ENCODE peak calls at places on chromosomes 16 and 17, in five cellular contexts. Z is EL; O is CD8-positive, alpha-beta T cell; B is COR-L47; J is GM13976. U is an unnamed sample.

GRCh38 chr17:34177642-34178041 is 77.4 kb upstream of the CCL2 start:
- DNase-seq in Z (peak; percentile 74), O (no peak), B (no peak), J (no peak), U (peak; percentile 10)

GRCh38 chr16:77213542-77214108 is 14.4 kb downstream of the SYCE1L start:
- DNase-seq in B (no peak), O (no peak), J (no peak), Z (peak; percentile 93), U (peak; percentile 62)

GRCh38 chr17:43560461-43561427 is 14.6 kb upstream of the ETV4 start:
- DNase-seq in Z (no peak), B (no peak), O (no peak), J (no peak), U (no peak)

GRCh38 chr16:46739934-46740333 is 8.2 kb downstream of the MYLK3 start:
- DNase-seq in O (no peak), J (no peak), B (no peak), Z (no peak), U (no peak)

GRCh38 chr17:297758-298157 is 54.8 kb downstream of the RPH3AL start:
- DNase-seq in B (no peak), J (no peak), Z (no peak), O (no peak), U (no peak)

GRCh38 chr17:63675231-63675606 is 24.7 kb downstream of the LIMD2 start:
- DNase-seq in J (no peak), Z (peak; percentile 21), O (no peak), B (no peak), U (no peak)

GRCh38 chr16:23575834-23576233 is 18.3 kb downstream of the UBFD1 start:
- DNase-seq in O (no peak), J (no peak), Z (no peak), B (no peak), U (no peak)

GRCh38 chr17:47633996-47634395 is 15.7 kb upstream of the KPNB1 start:
- DNase-seq in O (no peak), Z (no peak), J (no peak), B (no peak), U (no peak)

GRCh38 chr17:42928714-42929496 is 28.3 kb downstream of the G6PC1 start:
- DNase-seq in Z (peak; percentile 66), J (peak; percentile 76), O (peak; percentile 10), B (peak; percentile 77), U (peak; percentile 68)

GRCh38 chr17:27567563-27567859 is 63.5 kb upstream of the LGALS9 start:
- DNase-seq in O (no peak), J (no peak), Z (no peak), B (no peak), U (no peak)

GRCh38 chr16:89842471-89843408 is 14.5 kb downstream of the SPIRE2 start:
- DNase-seq in Z (peak; percentile 92), B (no peak), O (no peak), J (no peak), U (no peak)